ENCODE peak calls at places on chromosomes 3 and 15, in nine cellular contexts. One of them, this sample, is unnamed.

GRCh38 chr3:25532763-25533162 is 104.7 kb downstream of the RARB start:
- DNase-seq in body of pancreas: no peak
- DNase-seq in stimulated activated CD8-positive, alpha-beta memory T cell treated with anti-CD3 and anti-CD28 coated beads, Interleukin-4, amount 100 ng/mL, for 48 hours: peak; percentile 68
- DNase-seq in stimulated activated naive B cell treated with anti-CD40 and anti-IgM and Interleukin-4, amounts not matched to agents 10 μg/mL and 1 μg/mL and 100 μg/mL, for 72 hours: no peak
- DNase-seq in stimulated activated CD4-positive, alpha-beta T cell treated with anti-CD3 and anti-CD28 coated beads, TNF-alpha, amount 100 ng/mL, for 48 hours: peak; percentile 13
- DNase-seq in astrocyte of the hippocampus: no peak
- DNase-seq in OCI-LY7: peak; percentile 38
- DNase-seq in AG08396: no peak
- DNase-seq in HuH-7: no peak
- DNase-seq in this sample: peak; percentile 15

GRCh38 chr15:62407216-62407615 is 242.1 kb upstream of the C2CD4B start:
- DNase-seq in stimulated activated naive B cell treated with anti-CD40 and anti-IgM and Interleukin-4, amounts not matched to agents 10 μg/mL and 1 μg/mL and 100 μg/mL, for 72 hours: no peak
- DNase-seq in stimulated activated CD4-positive, alpha-beta T cell treated with anti-CD3 and anti-CD28 coated beads, TNF-alpha, amount 100 ng/mL, for 48 hours: no peak
- DNase-seq in body of pancreas: no peak
- DNase-seq in HuH-7: no peak
- DNase-seq in AG08396: no peak
- DNase-seq in astrocyte of the hippocampus: no peak
- DNase-seq in OCI-LY7: no peak
- DNase-seq in stimulated activated CD8-positive, alpha-beta memory T cell treated with anti-CD3 and anti-CD28 coated beads, Interleukin-4, amount 100 ng/mL, for 48 hours: no peak
- DNase-seq in this sample: no peak

GRCh38 chr3:142459929-142460328 is 12.1 kb upstream of the XRN1 start:
- DNase-seq in stimulated activated CD8-positive, alpha-beta memory T cell treated with anti-CD3 and anti-CD28 coated beads, Interleukin-4, amount 100 ng/mL, for 48 hours: no peak
- DNase-seq in body of pancreas: no peak
- DNase-seq in AG08396: no peak
- DNase-seq in astrocyte of the hippocampus: no peak
- DNase-seq in HuH-7: no peak
- DNase-seq in OCI-LY7: no peak
- DNase-seq in stimulated activated CD4-positive, alpha-beta T cell treated with anti-CD3 and anti-CD28 coated beads, TNF-alpha, amount 100 ng/mL, for 48 hours: no peak
- DNase-seq in stimulated activated naive B cell treated with anti-CD40 and anti-IgM and Interleukin-4, amounts not matched to agents 10 μg/mL and 1 μg/mL and 100 μg/mL, for 72 hours: no peak
- DNase-seq in this sample: no peak

GRCh38 chr3:100776736-100777135 is 67.4 kb downstream of the TFG start:
- DNase-seq in stimulated activated CD8-positive, alpha-beta memory T cell treated with anti-CD3 and anti-CD28 coated beads, Interleukin-4, amount 100 ng/mL, for 48 hours: no peak
- DNase-seq in OCI-LY7: no peak
- DNase-seq in body of pancreas: no peak
- DNase-seq in stimulated activated naive B cell treated with anti-CD40 and anti-IgM and Interleukin-4, amounts not matched to agents 10 μg/mL and 1 μg/mL and 100 μg/mL, for 72 hours: no peak
- DNase-seq in HuH-7: peak; percentile 23
- DNase-seq in astrocyte of the hippocampus: no peak
- DNase-seq in stimulated activated CD4-positive, alpha-beta T cell treated with anti-CD3 and anti-CD28 coated beads, TNF-alpha, amount 100 ng/mL, for 48 hours: no peak
- DNase-seq in AG08396: no peak
- DNase-seq in this sample: no peak

GRCh38 chr3:42264399-42265058 is 1.5 kb downstream of the CCK start:
- DNase-seq in stimulated activated CD8-positive, alpha-beta memory T cell treated with anti-CD3 and anti-CD28 coated beads, Interleukin-4, amount 100 ng/mL, for 48 hours: peak; percentile 29
- DNase-seq in HuH-7: no peak
- DNase-seq in AG08396: peak; percentile 29
- DNase-seq in astrocyte of the hippocampus: peak; percentile 41
- DNase-seq in OCI-LY7: no peak
- DNase-seq in stimulated activated naive B cell treated with anti-CD40 and anti-IgM and Interleukin-4, amounts not matched to agents 10 μg/mL and 1 μg/mL and 100 μg/mL, for 72 hours: no peak
- DNase-seq in body of pancreas: peak; percentile 36
- DNase-seq in stimulated activated CD4-positive, alpha-beta T cell treated with anti-CD3 and anti-CD28 coated beads, TNF-alpha, amount 100 ng/mL, for 48 hours: no peak
- DNase-seq in this sample: no peak

GRCh38 chr3:175020101-175020500 is 161.0 kb downstream of the NAALADL2 start:
- DNase-seq in HuH-7: no peak
- DNase-seq in stimulated activated naive B cell treated with anti-CD40 and anti-IgM and Interleukin-4, amounts not matched to agents 10 μg/mL and 1 μg/mL and 100 μg/mL, for 72 hours: no peak
- DNase-seq in AG08396: no peak
- DNase-seq in body of pancreas: no peak
- DNase-seq in stimulated activated CD4-positive, alpha-beta T cell treated with anti-CD3 and anti-CD28 coated beads, TNF-alpha, amount 100 ng/mL, for 48 hours: no peak
- DNase-seq in OCI-LY7: no peak
- DNase-seq in stimulated activated CD8-positive, alpha-beta memory T cell treated with anti-CD3 and anti-CD28 coated beads, Interleukin-4, amount 100 ng/mL, for 48 hours: no peak
- DNase-seq in astrocyte of the hippocampus: no peak
- DNase-seq in this sample: no peak

GRCh38 chr15:74242296-74242929 is 6.3 kb downstream of the CCDC33 start:
- DNase-seq in astrocyte of the hippocampus: peak; percentile 59
- DNase-seq in stimulated activated CD8-positive, alpha-beta memory T cell treated with anti-CD3 and anti-CD28 coated beads, Interleukin-4, amount 100 ng/mL, for 48 hours: no peak
- DNase-seq in OCI-LY7: no peak
- DNase-seq in stimulated activated naive B cell treated with anti-CD40 and anti-IgM and Interleukin-4, amounts not matched to agents 10 μg/mL and 1 μg/mL and 100 μg/mL, for 72 hours: no peak
- DNase-seq in stimulated activated CD4-positive, alpha-beta T cell treated with anti-CD3 and anti-CD28 coated beads, TNF-alpha, amount 100 ng/mL, for 48 hours: no peak
- DNase-seq in HuH-7: no peak
- DNase-seq in body of pancreas: peak; percentile 64
- DNase-seq in AG08396: peak; percentile 71
- DNase-seq in this sample: peak; percentile 6

GRCh38 chr15:68556139-68556990 is 22.4 kb upstream of the CORO2B start:
- DNase-seq in astrocyte of the hippocampus: no peak
- DNase-seq in OCI-LY7: no peak
- DNase-seq in body of pancreas: no peak
- DNase-seq in AG08396: no peak
- DNase-seq in stimulated activated CD8-positive, alpha-beta memory T cell treated with anti-CD3 and anti-CD28 coated beads, Interleukin-4, amount 100 ng/mL, for 48 hours: no peak
- DNase-seq in HuH-7: no peak
- DNase-seq in stimulated activated naive B cell treated with anti-CD40 and anti-IgM and Interleukin-4, amounts not matched to agents 10 μg/mL and 1 μg/mL and 100 μg/mL, for 72 hours: no peak
- DNase-seq in stimulated activated CD4-positive, alpha-beta T cell treated with anti-CD3 and anti-CD28 coated beads, TNF-alpha, amount 100 ng/mL, for 48 hours: no peak
- DNase-seq in this sample: no peak

GRCh38 chr15:82158811-82159210 is 103.7 kb downstream of the EFL1 start:
- DNase-seq in stimulated activated naive B cell treated with anti-CD40 and anti-IgM and Interleukin-4, amounts not matched to agents 10 μg/mL and 1 μg/mL and 100 μg/mL, for 72 hours: no peak
- DNase-seq in OCI-LY7: no peak
- DNase-seq in body of pancreas: no peak
- DNase-seq in AG08396: no peak
- DNase-seq in stimulated activated CD4-positive, alpha-beta T cell treated with anti-CD3 and anti-CD28 coated beads, TNF-alpha, amount 100 ng/mL, for 48 hours: no peak
- DNase-seq in astrocyte of the hippocampus: peak; percentile 76
- DNase-seq in HuH-7: no peak
- DNase-seq in stimulated activated CD8-positive, alpha-beta memory T cell treated with anti-CD3 and anti-CD28 coated beads, Interleukin-4, amount 100 ng/mL, for 48 hours: no peak
- DNase-seq in this sample: no peak

GRCh38 chr3:177475266-177475665 is 278.0 kb upstream of the TBL1XR1 start:
- DNase-seq in HuH-7: no peak
- DNase-seq in astrocyte of the hippocampus: no peak
- DNase-seq in stimulated activated CD8-positive, alpha-beta memory T cell treated with anti-CD3 and anti-CD28 coated beads, Interleukin-4, amount 100 ng/mL, for 48 hours: no peak
- DNase-seq in OCI-LY7: no peak
- DNase-seq in body of pancreas: peak; percentile 8
- DNase-seq in stimulated activated naive B cell treated with anti-CD40 and anti-IgM and Interleukin-4, amounts not matched to agents 10 μg/mL and 1 μg/mL and 100 μg/mL, for 72 hours: no peak
- DNase-seq in stimulated activated CD4-positive, alpha-beta T cell treated with anti-CD3 and anti-CD28 coated beads, TNF-alpha, amount 100 ng/mL, for 48 hours: no peak
- DNase-seq in AG08396: no peak
- DNase-seq in this sample: peak; percentile 64

GRCh38 chr3:36514171-36514570 is 133.9 kb downstream of the STAC start:
- DNase-seq in AG08396: no peak
- DNase-seq in body of pancreas: no peak
- DNase-seq in HuH-7: no peak
- DNase-seq in stimulated activated CD4-positive, alpha-beta T cell treated with anti-CD3 and anti-CD28 coated beads, TNF-alpha, amount 100 ng/mL, for 48 hours: no peak
- DNase-seq in stimulated activated naive B cell treated with anti-CD40 and anti-IgM and Interleukin-4, amounts not matched to agents 10 μg/mL and 1 μg/mL and 100 μg/mL, for 72 hours: no peak
- DNase-seq in astrocyte of the hippocampus: no peak
- DNase-seq in OCI-LY7: no peak
- DNase-seq in stimulated activated CD8-positive, alpha-beta memory T cell treated with anti-CD3 and anti-CD28 coated beads, Interleukin-4, amount 100 ng/mL, for 48 hours: no peak
- DNase-seq in this sample: no peak

GRCh38 chr3:160210799-160211221 is 14.4 kb upstream of the C3orf80 start:
- DNase-seq in HuH-7: no peak
- DNase-seq in stimulated activated CD8-positive, alpha-beta memory T cell treated with anti-CD3 and anti-CD28 coated beads, Interleukin-4, amount 100 ng/mL, for 48 hours: no peak
- DNase-seq in astrocyte of the hippocampus: peak; percentile 28
- DNase-seq in OCI-LY7: no peak
- DNase-seq in body of pancreas: peak; percentile 27
- DNase-seq in AG08396: peak; percentile 59
- DNase-seq in stimulated activated CD4-positive, alpha-beta T cell treated with anti-CD3 and anti-CD28 coated beads, TNF-alpha, amount 100 ng/mL, for 48 hours: no peak
- DNase-seq in stimulated activated naive B cell treated with anti-CD40 and anti-IgM and Interleukin-4, amounts not matched to agents 10 μg/mL and 1 μg/mL and 100 μg/mL, for 72 hours: no peak
- DNase-seq in this sample: peak; percentile 11

GRCh38 chr3:45968149-45968548 is 24.9 kb downstream of the CXCR6 start:
- DNase-seq in stimulated activated naive B cell treated with anti-CD40 and anti-IgM and Interleukin-4, amounts not matched to agents 10 μg/mL and 1 μg/mL and 100 μg/mL, for 72 hours: no peak
- DNase-seq in HuH-7: no peak
- DNase-seq in body of pancreas: no peak
- DNase-seq in OCI-LY7: no peak
- DNase-seq in stimulated activated CD8-positive, alpha-beta memory T cell treated with anti-CD3 and anti-CD28 coated beads, Interleukin-4, amount 100 ng/mL, for 48 hours: no peak
- DNase-seq in AG08396: no peak
- DNase-seq in astrocyte of the hippocampus: no peak
- DNase-seq in stimulated activated CD4-positive, alpha-beta T cell treated with anti-CD3 and anti-CD28 coated beads, TNF-alpha, amount 100 ng/mL, for 48 hours: no peak
- DNase-seq in this sample: no peak

GRCh38 chr3:48130321-48130881 is 57.8 kb downstream of the CDC25A start:
- DNase-seq in stimulated activated CD4-positive, alpha-beta T cell treated with anti-CD3 and anti-CD28 coated beads, TNF-alpha, amount 100 ng/mL, for 48 hours: no peak
- DNase-seq in stimulated activated CD8-positive, alpha-beta memory T cell treated with anti-CD3 and anti-CD28 coated beads, Interleukin-4, amount 100 ng/mL, for 48 hours: no peak
- DNase-seq in OCI-LY7: no peak
- DNase-seq in AG08396: peak; percentile 59
- DNase-seq in stimulated activated naive B cell treated with anti-CD40 and anti-IgM and Interleukin-4, amounts not matched to agents 10 μg/mL and 1 μg/mL and 100 μg/mL, for 72 hours: no peak
- DNase-seq in HuH-7: no peak
- DNase-seq in body of pancreas: peak; percentile 55
- DNase-seq in astrocyte of the hippocampus: peak; percentile 93
- DNase-seq in this sample: no peak

GRCh38 chr3:24222165-24222805 is 272.4 kb downstream of the THRB start:
- DNase-seq in body of pancreas: no peak
- DNase-seq in stimulated activated naive B cell treated with anti-CD40 and anti-IgM and Interleukin-4, amounts not matched to agents 10 μg/mL and 1 μg/mL and 100 μg/mL, for 72 hours: no peak
- DNase-seq in OCI-LY7: no peak
- DNase-seq in HuH-7: no peak
- DNase-seq in stimulated activated CD4-positive, alpha-beta T cell treated with anti-CD3 and anti-CD28 coated beads, TNF-alpha, amount 100 ng/mL, for 48 hours: no peak
- DNase-seq in AG08396: no peak
- DNase-seq in astrocyte of the hippocampus: no peak
- DNase-seq in stimulated activated CD8-positive, alpha-beta memory T cell treated with anti-CD3 and anti-CD28 coated beads, Interleukin-4, amount 100 ng/mL, for 48 hours: no peak
- DNase-seq in this sample: no peak